ENCODE peak calls at places on chromosomes 1 and 21, in four cellular contexts. M, Q, R and C are unnamed samples.

GRCh38 chr1:247487057-247487456 is 29.2 kb upstream of the OR2B11 start:
- DNase-seq in M (no peak), Q (peak; percentile 21), R (peak; percentile 49), C (peak; percentile 1)

GRCh38 chr21:14306143-14306907 is 76.6 kb downstream of the HSPA13 start:
- DNase-seq in M (no peak), Q (peak; percentile 18), R (no peak), C (no peak)

GRCh38 chr1:19794583-19794982 is 5.1 kb downstream of the TMCO4 start:
- DNase-seq in M (no peak), Q (no peak), R (no peak), C (no peak)

GRCh38 chr21:39720126-39720778 is 24.7 kb upstream of the IGSF5 start:
- DNase-seq in M (no peak), Q (no peak), R (no peak), C (no peak)

GRCh38 chr1:77100870-77101269 is 118.4 kb downstream of the PIGK start:
- DNase-seq in M (no peak), Q (no peak), R (peak; percentile 64), C (no peak)

GRCh38 chr1:248821101-248821500 is 4.6 kb downstream of the SH3BP5L start:
- DNase-seq in M (no peak), Q (peak; percentile 32), R (no peak), C (no peak)

GRCh38 chr1:37486680-37487618 is 12.6 kb downstream of the ZC3H12A start:
- DNase-seq in M (peak; percentile 90), Q (peak; percentile 92), R (peak; percentile 77), C (no peak)

GRCh38 chr1:113321761-113322387 is 68.4 kb upstream of the MAGI3 start:
- DNase-seq in M (no peak), Q (no peak), R (no peak), C (no peak)

GRCh38 chr21:35149698-35150097 is 100.6 kb upstream of the RUNX1 start:
- DNase-seq in M (no peak), Q (no peak), R (no peak), C (no peak)

GRCh38 chr21:45276620-45277019 is 11.1 kb downstream of the POFUT2 start:
- DNase-seq in M (peak; percentile 55), Q (no peak), R (no peak), C (no peak)

GRCh38 chr1:202249846-202250245 is 56.2 kb downstream of the LGR6 start:
- DNase-seq in M (no peak), Q (no peak), R (no peak), C (no peak)

GRCh38 chr1:208202333-208202987 is 41.7 kb downstream of the PLXNA2 start:
- DNase-seq in M (no peak), Q (no peak), R (peak; percentile 40), C (no peak)

GRCh38 chr1:247212914-247213617 is 41.2 kb upstream of the ZNF124 start:
- DNase-seq in M (no peak), Q (no peak), R (no peak), C (no peak)

GRCh38 chr1:20480261-20481157 is 5.5 kb downstream of the CAMK2N1 start:
- DNase-seq in M (no peak), Q (no peak), R (peak; percentile 54), C (no peak)

GRCh38 chr1:202587859-202588480 is 122.3 kb downstream of the SYT2 start:
- DNase-seq in M (no peak), Q (no peak), R (no peak), C (no peak)

GRCh38 chr1:22636369-22636768 is at the start of gene C1QA:
- DNase-seq in M (peak; percentile 83), Q (no peak), R (no peak), C (no peak)

GRCh38 chr1:6424000-6424565 is 493 bp upstream of the ESPN start:
- DNase-seq in M (no peak), Q (no peak), R (peak; percentile 52), C (no peak)

GRCh38 chr1:160768295-160768657 is 27.7 kb upstream of the LY9 start:
- DNase-seq in M (no peak), Q (no peak), R (peak; percentile 42), C (no peak)

GRCh38 chr1:109395602-109396512 is 1.9 kb downstream of the SORT1 start:
- DNase-seq in M (no peak), Q (peak; percentile 30), R (peak; percentile 27), C (peak; percentile 23)

GRCh38 chr1:66984491-66984890 is 59.7 kb downstream of the MIER1 start:
- DNase-seq in M (no peak), Q (no peak), R (no peak), C (no peak)

GRCh38 chr1:111484391-111484790 is 10.6 kb downstream of the C1orf162 start:
- DNase-seq in M (no peak), Q (no peak), R (no peak), C (no peak)

GRCh38 chr1:18632218-18632588 is 1.6 kb downstream of the PAX7 start:
- DNase-seq in M (no peak), Q (no peak), R (peak; percentile 66), C (no peak)

GRCh38 chr1:50852889-50853288 is 107.2 kb downstream of the FAF1 start:
- DNase-seq in M (no peak), Q (no peak), R (no peak), C (no peak)

GRCh38 chr1:43945898-43946243 is 879 bp upstream of the IPO13 start:
- DNase-seq in M (no peak), Q (no peak), R (no peak), C (no peak)

GRCh38 chr1:205639567-205639966 is 7.8 kb upstream of the ELK4 start:
- DNase-seq in M (no peak), Q (no peak), R (no peak), C (no peak)

GRCh38 chr1:108753363-108753762 is 6.9 kb downstream of the STXBP3 start:
- DNase-seq in M (no peak), Q (no peak), R (no peak), C (no peak)

GRCh38 chr1:115098979-115099692 is 9.8 kb upstream of the TSPAN2 start:
- DNase-seq in M (peak; percentile 83), Q (peak; percentile 19), R (no peak), C (no peak)

GRCh38 chr1:200888349-200888838 is 6.3 kb upstream of the INAVA start:
- DNase-seq in M (peak; percentile 53), Q (no peak), R (peak; percentile 16), C (no peak)

GRCh38 chr1:89607888-89608626 is 24.9 kb upstream of the LRRC8C start:
- DNase-seq in M (no peak), Q (peak; percentile 67), R (no peak), C (no peak)

GRCh38 chr1:209617047-209617673 is 33.6 kb downstream of the CAMK1G start:
- DNase-seq in M (no peak), Q (no peak), R (no peak), C (no peak)

GRCh38 chr21:29822064-29822463 is 117.7 kb downstream of the GRIK1 start:
- DNase-seq in M (no peak), Q (no peak), R (no peak), C (no peak)

GRCh38 chr21:43361493-43362296 is 65.2 kb downstream of the SIK1 start:
- DNase-seq in M (peak; percentile 83), Q (peak; percentile 69), R (no peak), C (peak; percentile 26)

GRCh38 chr1:85448358-85448757 is 16.6 kb downstream of the DDAH1 start:
- DNase-seq in M (no peak), Q (peak; percentile 39), R (no peak), C (no peak)

GRCh38 chr1:51627672-51628071 is 10.8 kb downstream of the OSBPL9 start:
- DNase-seq in M (no peak), Q (peak; percentile 75), R (peak; percentile 49), C (no peak)

GRCh38 chr1:57506941-57507340 is 83.1 kb upstream of the DAB1 start:
- DNase-seq in M (no peak), Q (no peak), R (no peak), C (no peak)
- H3K27ac ChIP-seq in M (no peak overlapping the region), Q (no peak overlapping the region), R (no peak overlapping the region), C (no peak overlapping the region)

DNA sequence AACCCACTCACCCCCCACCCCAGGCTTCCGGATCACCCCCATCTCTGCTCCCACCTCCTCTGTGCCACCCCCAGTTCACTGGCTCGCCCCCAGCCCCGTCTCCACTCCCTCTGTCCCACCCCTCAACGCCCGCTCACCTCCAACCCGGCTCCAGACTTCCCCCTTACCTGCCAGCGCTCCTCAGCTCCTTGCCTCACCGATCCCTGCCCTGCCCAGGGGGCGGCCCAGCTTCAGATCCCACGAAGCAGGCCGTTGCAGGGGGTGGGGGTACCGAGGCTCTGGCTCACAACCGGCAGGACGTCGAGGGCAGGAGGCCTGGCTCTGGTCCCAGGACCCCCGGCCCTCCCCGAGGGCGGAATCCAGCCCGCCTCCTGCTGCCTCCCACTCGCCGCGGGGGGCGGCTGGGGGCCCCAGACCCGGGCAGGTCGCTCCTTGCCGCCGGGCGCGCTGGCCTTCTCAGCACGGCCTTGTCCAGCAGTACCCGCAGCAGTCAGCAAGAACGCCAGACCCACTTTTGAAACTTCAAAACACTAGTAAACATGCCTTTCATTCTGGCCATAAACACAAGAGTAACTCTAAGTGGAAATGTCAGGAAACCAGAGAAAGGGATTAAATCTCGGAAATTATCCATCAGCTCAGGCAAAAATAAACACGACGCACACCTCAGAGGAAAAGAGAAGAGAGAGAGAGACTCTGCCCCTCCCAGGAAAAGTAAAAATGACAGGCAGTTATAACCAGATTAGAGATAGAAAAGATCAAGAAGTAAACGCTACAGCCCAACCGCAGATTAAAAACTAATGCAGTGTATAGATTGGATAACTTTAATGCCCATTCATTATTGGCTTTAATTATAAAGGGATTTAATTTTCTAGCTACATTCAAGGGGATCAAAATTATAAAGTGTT is 998 bp upstream of the FAM89A start:
- DNase-seq in M (peak; percentile 69), Q (no peak), R (peak; percentile 38), C (no peak)
- TF ChIP-seq CTCF in M (no peak), Q (no peak), R (no peak), C (no peak)

GRCh38 chr1:2385606-2386280 is 5.6 kb downstream of the MORN1 start:
- DNase-seq in M (peak; percentile 57), Q (no peak), R (no peak), C (no peak)
- H3K27me3 ChIP-seq in M (no peaks in the 10 kb centered on the region), Q (no peaks in the 10 kb centered on the region), R (no peaks in the 10 kb centered on the region), C (no peaks in the 10 kb centered on the region)

GRCh38 chr1:232534552-232535517 is 95.1 kb downstream of the SIPA1L2 start:
- DNase-seq in M (no peak), Q (no peak), R (no peak), C (no peak)

GRCh38 chr1:232529747-232530146 is 100.2 kb downstream of the SIPA1L2 start:
- DNase-seq in M (no peak), Q (no peak), R (no peak), C (no peak)

GRCh38 chr1:232533328-232533727 is 96.6 kb downstream of the SIPA1L2 start:
- DNase-seq in M (no peak), Q (no peak), R (no peak), C (no peak)

GRCh38 chr1:232531291-232531690 is 98.6 kb downstream of the SIPA1L2 start:
- DNase-seq in M (no peak), Q (no peak), R (no peak), C (no peak)

DNA sequence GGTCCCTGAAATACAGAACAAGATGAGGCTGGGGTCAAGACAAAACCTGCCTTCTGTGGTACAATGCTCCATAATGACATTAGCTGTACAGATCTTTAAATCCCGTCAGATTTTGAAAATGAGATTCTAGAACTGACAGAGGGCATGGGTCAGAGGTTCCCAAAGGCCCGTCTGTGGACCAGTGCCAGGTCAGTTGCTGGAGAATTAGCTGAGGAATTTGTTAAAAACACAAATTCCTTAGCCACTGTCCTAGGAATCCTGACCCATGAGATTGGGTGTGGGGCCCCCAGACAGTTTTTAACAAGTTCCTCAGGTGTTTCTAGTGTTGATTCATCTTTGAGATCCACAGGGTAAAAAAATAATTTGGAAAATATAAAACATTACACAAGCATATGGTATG is 97.0 kb downstream of the SIPA1L2 start:
- DNase-seq in M (no peak), Q (no peak), R (no peak), C (no peak)
- H3K27ac ChIP-seq in M (no peak overlapping the region), Q (no peak overlapping the region), R (no peak overlapping the region), C (no peak overlapping the region)